ENCODE peak calls at places on chromosomes 13 and 19, in eight cellular contexts. O is cardiac muscle cell; J is stimulated activated CD4-positive, alpha-beta T cell treated with anti-CD3 and anti-CD28 coated beads, Interleukin-2, amount 100 ng/mL, for 24 hours; S is Kasumi-1; H is skeletal muscle cell; I is kidney; F is neural crest cell; C is RWPE1. P is an unnamed sample.

GRCh38 chr19:49564616-49565045 is 15.7 kb downstream of the NOSIP start:
- DNase-seq in F (no peak), J (no peak), O (no peak), I (no peak), S (no peak), H (no peak), C (no peak), P (peak)

GRCh38 chr19:8342316-8342683 is 762 bp downstream of the KANK3 start:
- DNase-seq in H (no peak), S (no peak), O (no peak), I (no peak), J (no peak), F (no peak), C (no peak), P (no peak)

GRCh38 chr19:15702590-15702930 is 25.3 kb upstream of the OR10H2 start:
- DNase-seq in O (peak), S (peak), J (peak), H (no peak), C (no peak), I (peak), F (no peak), P (no peak)

GRCh38 chr19:30523791-30524190 is 151.6 kb downstream of the ZNF536 start:
- DNase-seq in S (no peak), C (no peak), I (no peak), J (no peak), O (no peak), H (no peak), F (no peak), P (no peak)

GRCh38 chr13:100789968-100790367 is 115.4 kb upstream of the TMTC4 start:
- DNase-seq in I (no peak), S (no peak), F (no peak), O (no peak), J (no peak), H (peak), C (no peak), P (no peak)

GRCh38 chr13:80823472-80823871 is 482.5 kb upstream of the SPRY2 start:
- DNase-seq in J (no peak), O (no peak), S (no peak), C (no peak), H (no peak), I (no peak), F (no peak), P (no peak)

GRCh38 chr13:64510698-64511097 is 2719.4 kb downstream of the PCDH9 start:
- DNase-seq in C (no peak), O (no peak), H (no peak), I (no peak), S (no peak), J (no peak), F (no peak), P (no peak)

GRCh38 chr13:102197193-102197592 is 204.7 kb downstream of the FGF14 start:
- DNase-seq in F (no peak), J (no peak), H (no peak), I (no peak), S (no peak), O (no peak), C (no peak), P (no peak)

GRCh38 chr19:12715929-12716328 is 7.8 kb downstream of the TNPO2 start:
- DNase-seq in C (no peak), S (no peak), J (no peak), F (no peak), I (no peak), O (no peak), H (no peak), P (no peak)

GRCh38 chr13:33109319-33109718 is 93.1 kb downstream of the KL start:
- DNase-seq in F (no peak), I (no peak), H (no peak), S (no peak), J (no peak), O (no peak), C (no peak), P (no peak)

GRCh38 chr19:19224852-19225494 is 13.2 kb downstream of the NCAN start:
- DNase-seq in O (peak), S (peak), J (peak), C (peak), H (no peak), F (peak), I (peak), P (peak)

GRCh38 chr13:27599845-27600553 is 20.3 kb downstream of the LNX2 start:
- DNase-seq in J (no peak), O (peak), H (peak), I (no peak), F (no peak), S (no peak), C (peak), P (no peak)

GRCh38 chr13:96020155-96020575 is 33.0 kb downstream of the UGGT2 start:
- DNase-seq in H (peak), O (peak), F (peak), J (no peak), C (peak), S (peak), I (no peak), P (no peak)

GRCh38 chr13:60620611-60621395 is 223.8 kb downstream of the TDRD3 start:
- DNase-seq in H (no peak), J (no peak), F (no peak), C (no peak), I (no peak), O (no peak), S (no peak), P (no peak)

GRCh38 chr13:105679832-105680231 is 855.6 kb downstream of the EFNB2 start:
- DNase-seq in J (no peak), S (no peak), C (no peak), I (no peak), H (no peak), O (no peak), F (no peak), P (no peak)

P was measured in activated CD4-positive, alpha-beta T cell treated with anti-CD3 and anti-CD28 coated beads for 4 hours.